ENCODE peak calls at places on chromosome 16, in four cellular contexts. W is GM23248, R is GM23338, T is PC-3. O is an unnamed sample.

GRCh38 chr16:24539850-24540484 is 601 bp downstream of the RBBP6 start:
- DNase-seq in W (peak; percentile 81), T (no peak), R (peak; percentile 33), O (no peak)

GRCh38 chr16:27234171-27234570 is 30.8 kb downstream of the KDM8 start:
- DNase-seq in T (no peak), W (no peak), R (no peak), O (no peak)

GRCh38 chr16:10964891-10965326 is 20.5 kb downstream of the CLEC16A start:
- DNase-seq in W (no peak), T (no peak), R (no peak), O (no peak)

GRCh38 chr16:8739989-8740704 is 57.3 kb downstream of the TMEM186 start:
- DNase-seq in T (no peak), R (no peak), W (no peak), O (no peak)

GRCh38 chr16:78444-79145 is 570 bp downstream of the MPG start:
- DNase-seq in T (peak; percentile 32), W (peak; percentile 85), R (no peak), O (peak; percentile 36)

GRCh38 chr16:55263271-55264250 is 60.4 kb upstream of the IRX6 start:
- DNase-seq in W (no peak), R (no peak), T (no peak), O (no peak)

GRCh38 chr16:53546988-53547391 is 44.0 kb upstream of the AKTIP start:
- DNase-seq in W (no peak), T (peak; percentile 22), R (peak; percentile 68), O (no peak)

GRCh38 chr16:2458887-2459646 is 842 bp upstream of the TEDC2 start:
- DNase-seq in R (peak; percentile 40), T (peak; percentile 1), W (no peak), O (peak; percentile 47)

GRCh38 chr16:49739381-49739780 is 116.5 kb downstream of the ZNF423 start:
- DNase-seq in T (no peak), R (peak; percentile 84), W (no peak), O (no peak)

GRCh38 chr16:65745-66144 is 6.7 kb downstream of the RHBDF1 start:
- DNase-seq in W (peak; percentile 88), R (peak; percentile 92), T (peak; percentile 74), O (peak; percentile 80)

GRCh38 chr16:82059983-82060421 is 24.9 kb downstream of the HSD17B2 start:
- DNase-seq in T (no peak), R (no peak), W (no peak), O (no peak)

GRCh38 chr16:23712976-23713375 is at the start of gene ERN2:
- DNase-seq in T (no peak), R (peak; percentile 73), W (peak; percentile 11), O (no peak)

GRCh38 chr16:77211880-77212735 is 12.9 kb downstream of the SYCE1L start:
- DNase-seq in T (peak; percentile 61), R (peak; percentile 92), W (peak; percentile 26), O (peak; percentile 67)

GRCh38 chr16:65634291-65634690 is 512.4 kb upstream of the CDH11 start:
- DNase-seq in W (peak; percentile 28), R (peak; percentile 13), T (no peak), O (no peak)

GRCh38 chr16:85573696-85574641 is 39.2 kb upstream of the GSE1 start:
- DNase-seq in W (peak; percentile 66), R (no peak), T (no peak), O (no peak)

GRCh38 chr16:87830673-87831420 is 38.5 kb downstream of the SLC7A5 start:
- DNase-seq in R (no peak), W (no peak), T (no peak), O (no peak)

DNA sequence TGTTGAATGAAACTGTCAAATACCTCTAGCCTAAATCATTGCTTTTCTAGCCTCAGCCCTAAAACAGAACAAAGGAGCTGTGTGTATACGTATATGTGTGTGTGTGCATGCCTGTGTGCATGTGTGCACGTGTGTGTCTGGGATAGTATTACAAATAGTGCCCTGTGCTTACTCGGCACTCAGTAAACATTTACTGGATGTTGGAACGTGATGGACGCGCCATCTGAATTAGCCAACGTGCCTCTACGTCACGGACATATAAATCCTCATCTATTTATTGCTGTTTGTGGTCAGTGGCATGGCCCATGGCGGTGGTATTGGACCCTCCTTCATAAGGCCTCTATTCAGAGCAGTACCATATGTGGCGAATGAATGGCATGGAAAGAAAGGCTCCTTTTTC is 37.5 kb downstream of the WWP2 start:
- DNase-seq in T (no peak), W (no peak), R (no peak), O (no peak)
- TF ChIP-seq EZH2phosphoT487 in T (no peak), W (no peak), R (no peak), O (no peak)

DNA sequence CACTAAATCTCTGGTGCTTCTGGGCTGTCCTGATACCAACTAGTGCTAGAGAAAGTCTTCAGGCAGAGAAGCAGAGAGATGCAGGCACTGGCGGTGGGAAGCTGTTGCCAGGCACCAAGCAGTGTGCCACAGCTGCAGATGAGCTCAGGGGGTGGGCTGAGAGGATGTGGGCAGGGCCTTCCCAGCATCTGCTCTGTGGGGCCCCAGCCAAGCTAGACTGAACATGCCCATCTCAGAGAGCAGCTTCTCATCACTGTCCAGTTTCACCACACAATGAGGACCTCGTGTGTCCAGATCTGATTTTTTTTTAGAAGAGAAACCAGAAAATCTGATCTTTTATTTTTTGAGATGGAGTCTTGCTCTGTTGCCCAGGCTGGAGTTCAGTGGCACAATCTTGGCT is 17.1 kb downstream of the PSKH1 start:
- DNase-seq in W (peak; percentile 61), R (no peak), T (no peak), O (peak; percentile 50)
- TF ChIP-seq EZH2phosphoT487 in W (no peak), R (no peak), T (no peak), O (no peak)

GRCh38 chr16:72427001-72427785 is 255.2 kb upstream of the PMFBP1 start:
- DNase-seq in W (no peak), T (no peak), R (no peak), O (no peak)
- TF ChIP-seq EZH2phosphoT487 in W (no peak), T (no peak), R (no peak), O (no peak)

DNA sequence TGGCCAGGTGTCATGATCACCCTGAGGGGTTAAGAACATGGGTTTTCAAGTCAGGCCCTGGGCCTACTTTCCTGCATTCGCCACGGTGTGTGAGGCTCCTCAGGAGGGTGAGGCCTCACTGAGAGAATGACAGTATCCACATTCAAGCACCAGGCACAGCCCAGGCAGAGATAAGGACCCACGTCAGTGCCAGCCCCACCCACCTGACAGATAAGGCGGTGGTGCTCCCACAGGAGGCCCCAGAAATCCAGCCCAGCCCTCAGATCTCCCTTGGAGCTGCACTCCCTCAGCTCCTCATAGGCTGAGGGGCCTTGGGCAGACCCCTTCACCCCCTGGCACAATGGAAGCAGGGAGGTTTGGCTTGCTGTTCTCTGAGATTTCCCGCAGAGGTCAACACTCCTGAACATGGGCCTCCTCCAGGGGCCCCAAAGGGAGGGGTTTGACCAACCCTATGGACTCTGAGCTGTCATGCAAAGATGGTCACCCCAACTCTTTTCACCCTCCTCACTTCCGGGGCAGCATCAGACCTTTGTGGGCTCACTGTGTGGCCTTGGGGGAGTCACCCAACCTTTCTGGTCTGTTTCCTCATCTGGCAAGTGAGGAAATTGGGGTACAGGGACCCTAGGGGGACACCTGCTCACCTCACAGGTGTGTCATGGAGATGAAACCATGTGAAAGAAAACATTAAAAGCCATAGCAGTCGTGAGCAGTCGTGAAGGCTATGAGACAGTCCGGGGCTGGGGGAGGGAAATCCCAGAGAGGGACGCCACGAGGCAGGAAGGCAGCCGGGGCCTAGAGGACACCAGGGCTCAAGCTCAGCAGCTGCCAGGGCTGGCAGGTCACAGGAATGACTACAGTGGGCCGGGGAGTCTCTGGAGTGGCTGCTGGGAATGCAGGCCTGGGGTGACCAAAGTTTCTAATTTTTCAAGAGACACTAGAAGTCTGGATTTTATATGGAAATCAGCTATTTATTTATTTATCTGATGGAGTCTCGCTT is 15.4 kb downstream of the PLLP start:
- DNase-seq in R (no peak), T (no peak), W (no peak), O (no peak)
- TF ChIP-seq EZH2phosphoT487 in R (no peak), T (no peak), W (no peak), O (no peak)

O was measured in OCI-LY7.